ENCODE peak calls at places on chromosomes 7 and 10, in four cellular contexts. W is PC-9, E is fibroblast of lung, P is A549. A is an unnamed sample.

GRCh38 chr7:36158321-36158605 is 5.2 kb downstream of the EEPD1 start:
- DNase-seq in E (no peak), P (no peak), W (no peak), A (peak)

GRCh38 chr10:112338957-112339356 is 35.0 kb upstream of the ACSL5 start:
- DNase-seq in W (no peak), P (no peak), E (no peak), A (no peak)

GRCh38 chr10:62779487-62780248 is 24.9 kb upstream of the ADO start:
- DNase-seq in W (no peak), E (peak), P (no peak), A (peak)

GRCh38 chr7:100407285-100408180 is 21.0 kb downstream of the ZCWPW1 start:
- DNase-seq in E (peak), W (peak), P (peak), A (peak)

GRCh38 chr10:108078263-108078662 is 913.8 kb upstream of the SORCS1 start:
- DNase-seq in W (no peak), E (no peak), P (no peak), A (no peak)

GRCh38 chr7:94923412-94923811 is 16.0 kb downstream of the PPP1R9A start:
- DNase-seq in E (no peak), P (no peak), W (no peak), A (no peak)

GRCh38 chr10:28302668-28303488 is at the start of gene MPP7:
- DNase-seq in W (peak), E (peak), P (peak), A (peak)

GRCh38 chr7:18313970-18314369 is 181.6 kb upstream of the HDAC9 start:
- DNase-seq in P (no peak), E (no peak), W (no peak), A (peak)

GRCh38 chr10:22491931-22492615 is 146.8 kb downstream of the SPAG6 start:
- DNase-seq in W (no peak), P (no peak), E (no peak), A (no peak)

GRCh38 chr7:157771-158251 is 34.6 kb upstream of the FAM20C start:
- DNase-seq in P (no peak), W (no peak), E (no peak), A (no peak)

GRCh38 chr10:71909399-71910083 is 54.7 kb upstream of the CHST3 start:
- DNase-seq in E (no peak), P (no peak), W (no peak), A (no peak)
- H3K4me2 ChIP-seq in E (no peak), P (no peak), W (no peak), A (no peak)

DNA sequence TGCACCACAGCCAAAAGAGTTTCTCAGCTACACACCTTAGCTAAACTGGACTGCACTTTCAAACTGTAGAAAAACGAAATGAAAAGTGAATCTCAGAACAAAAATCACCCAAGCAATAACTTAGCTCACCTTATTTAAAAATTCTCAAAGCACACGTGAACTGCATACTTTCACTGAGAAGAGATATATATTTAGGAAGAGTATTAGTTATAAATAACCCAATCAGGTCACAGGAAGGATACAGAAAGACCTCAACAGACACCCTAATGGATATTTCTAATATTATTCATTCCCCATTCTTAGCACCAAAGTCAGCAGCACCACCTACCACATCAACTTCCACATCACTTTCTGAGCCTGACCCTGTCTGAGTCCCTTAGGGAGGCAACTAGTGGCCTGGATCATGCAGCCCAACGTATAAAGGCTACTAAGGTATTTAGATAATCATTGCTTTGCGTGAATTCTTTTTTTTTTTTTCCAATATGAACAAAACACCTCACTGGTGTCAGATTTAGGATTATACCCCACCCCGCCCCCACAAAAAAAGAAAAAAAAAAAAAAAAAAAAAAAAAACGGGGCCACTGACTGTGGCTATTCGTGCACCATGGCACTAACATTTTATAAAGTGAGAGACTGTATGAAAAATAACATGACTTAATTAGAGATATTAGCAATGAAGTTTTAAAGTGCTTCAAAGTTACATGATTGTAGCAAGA is 2.6 kb downstream of the ABI1 start:
- DNase-seq in E (peak), P (no peak), W (no peak), A (no peak)
- H3K4me2 ChIP-seq in E (peak), P (peak), W (peak), A (peak)

DNA sequence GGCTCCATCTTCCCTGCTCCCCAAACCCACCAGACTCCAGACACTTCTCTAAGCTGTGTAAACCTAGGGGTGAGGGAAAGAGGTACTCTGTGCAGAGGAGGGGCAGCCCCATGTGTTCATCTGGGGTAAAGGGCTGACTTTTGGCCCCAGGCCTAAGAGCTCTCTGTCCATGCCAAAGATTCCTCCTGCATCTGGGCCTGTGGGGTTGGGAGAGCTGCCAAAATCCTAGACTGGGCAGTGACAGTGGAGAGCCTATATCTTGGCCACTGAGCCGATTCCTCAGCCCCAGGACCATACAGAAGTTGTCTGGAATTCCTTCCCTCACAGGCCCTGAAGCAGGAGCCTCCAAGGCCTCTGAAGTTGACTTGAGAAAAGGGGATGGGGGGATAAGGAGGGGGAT is 25.3 kb upstream of the LEP start:
- DNase-seq in P (no peak), W (no peak), E (peak), A (peak)
- H3K4me2 ChIP-seq in P (no peak), W (no peak), E (peak), A (no peak)

DNA sequence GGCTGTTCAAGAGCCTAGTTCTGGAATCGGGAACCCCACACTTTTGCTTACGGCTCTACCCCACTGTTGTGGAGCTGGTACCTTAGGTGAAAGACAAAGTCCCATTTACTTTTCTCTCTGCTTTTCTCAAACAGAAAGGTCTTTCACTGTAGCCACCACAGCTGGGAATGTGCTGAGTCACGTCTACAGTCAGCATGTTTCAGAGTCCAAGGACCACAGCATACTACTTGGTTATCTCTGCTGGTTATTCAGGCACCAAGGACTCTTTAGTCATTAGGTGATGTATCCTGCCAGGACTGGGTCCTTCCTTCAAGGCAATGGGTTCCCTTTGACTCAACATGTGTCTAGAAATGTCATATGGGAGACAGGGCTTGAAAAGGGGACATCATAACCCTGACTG is 266.8 kb upstream of the STEAP1 start:
- DNase-seq in E (no peak), W (no peak), P (no peak), A (no peak)
- H3K4me2 ChIP-seq in E (no peak), W (no peak), P (no peak), A (no peak)

DNA sequence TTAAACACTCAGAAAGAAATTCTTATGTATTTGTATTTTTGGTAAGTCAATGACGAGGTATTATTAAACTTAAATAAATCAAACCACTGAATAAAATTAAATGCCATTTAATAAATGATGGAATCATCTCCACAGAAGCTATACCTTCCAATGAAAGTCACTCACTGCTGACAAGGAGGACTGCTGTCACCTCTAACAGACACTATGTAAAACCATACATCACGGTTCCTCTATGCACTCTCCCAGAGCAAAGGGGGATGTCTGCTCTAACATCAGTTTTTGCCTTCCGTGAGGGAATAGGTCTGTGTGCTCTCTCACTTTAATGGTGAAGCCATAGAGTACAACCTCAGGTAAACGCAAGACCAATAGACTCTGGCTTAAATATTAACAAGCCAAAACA is 99.7 kb upstream of the DDC start:
- DNase-seq in E (no peak), P (no peak), W (no peak), A (no peak)
- H3K4me2 ChIP-seq in E (no peak), P (no peak), W (peak), A (peak)

GRCh38 chr7:105688617-105689016 is 107.3 kb upstream of the EFCAB10 start:
- DNase-seq in E (no peak), P (no peak), W (no peak), A (no peak)

GRCh38 chr7:105689093-105689819 is 108.0 kb upstream of the EFCAB10 start:
- DNase-seq in E (no peak), P (no peak), W (no peak), A (no peak)

GRCh38 chr7:105691692-105692564 is 110.6 kb upstream of the EFCAB10 start:
- DNase-seq in E (peak), W (peak), P (no peak), A (peak)

GRCh38 chr7:105691029-105691691 is 109.9 kb upstream of the EFCAB10 start:
- DNase-seq in W (no peak), E (peak), P (no peak), A (peak)

GRCh38 chr7:105690286-105690915 is 109.1 kb upstream of the EFCAB10 start:
- DNase-seq in P (no peak), W (no peak), E (peak), A (peak)
- H3K4me2 ChIP-seq in P (peak), W (no peak), E (no peak), A (peak)

A was measured in PC-3.